ENCODE peak calls at places on chromosomes 11 and 22, in seven cellular contexts. V, N, M, K, X, U and G are unnamed samples.

GRCh38 chr11:61327669-61328071 is 5.2 kb downstream of the DDB1 start:
- DNase-seq in V (no peak), K (no peak), X (peak; percentile 65), M (no peak), U (peak; percentile 82), N (no peak), G (no peak)

GRCh38 chr22:37196539-37197450 is 8.7 kb upstream of the C1QTNF6 start:
- DNase-seq in X (peak; percentile 93), M (no peak), U (peak; percentile 77), K (no peak), N (peak; percentile 84), V (peak; percentile 5), G (no peak)

GRCh38 chr11:288328-289144 is at the start of gene PGGHG:
- DNase-seq in N (peak; percentile 72), V (peak; percentile 70), K (peak; percentile 20), U (no peak), X (peak; percentile 76), M (peak; percentile 70), G (no peak)

GRCh38 chr11:114399903-114400221 is 449 bp downstream of the C11orf71 start:
- DNase-seq in U (peak; percentile 74), N (no peak), V (peak; percentile 79), X (no peak), K (no peak), M (no peak), G (peak; percentile 71)

GRCh38 chr11:1152316-1153104 is 5.2 kb upstream of the MUC5AC start:
- DNase-seq in K (peak; percentile 3), M (peak; percentile 58), X (peak; percentile 39), U (peak; percentile 49), N (no peak), V (peak; percentile 14), G (no peak)

GRCh38 chr11:104152941-104153340 is 11.0 kb downstream of the PDGFD start:
- DNase-seq in X (no peak), K (no peak), N (no peak), M (no peak), U (no peak), V (no peak), G (no peak)

GRCh38 chr11:112597290-112597689 is 336.6 kb upstream of the PLET1 start:
- DNase-seq in K (no peak), V (no peak), U (no peak), X (no peak), M (no peak), N (no peak), G (no peak)

GRCh38 chr11:96579642-96580041 is 189.8 kb downstream of the JRKL start:
- DNase-seq in K (no peak), U (no peak), X (no peak), N (no peak), V (no peak), M (no peak), G (no peak)

GRCh38 chr11:73265853-73266643 is 6.1 kb upstream of the P2RY6 start:
- DNase-seq in U (no peak), X (no peak), N (peak; percentile 13), M (no peak), V (no peak), K (no peak), G (no peak)

GRCh38 chr11:95487938-95488337 is 256.9 kb upstream of the SESN3 start:
- DNase-seq in N (no peak), U (no peak), X (no peak), M (no peak), K (no peak), V (no peak), G (no peak)

GRCh38 chr11:6571434-6572008 is 31.9 kb downstream of the RRP8 start:
- DNase-seq in V (no peak), X (no peak), N (no peak), M (no peak), K (no peak), U (no peak), G (no peak)

GRCh38 chr11:45592581-45592980 is 72.8 kb downstream of the CHST1 start:
- DNase-seq in M (no peak), V (no peak), X (no peak), K (no peak), U (no peak), N (no peak), G (no peak)